ENCODE peak calls at places on chromosome 5, in ten cellular contexts. B, U, P, N, C, Z, R, E, T and S are unnamed samples.

GRCh38 chr5:128538249-128539037 is 398 bp upstream of the FBN2 start:
- DNase-seq in B (peak), C (no peak), U (peak), E (peak), T (peak), P (peak), N (no peak), R (no peak), Z (no peak), S (peak)

GRCh38 chr5:129382921-129383672 is 77.0 kb upstream of the ADAMTS19 start:
- DNase-seq in N (no peak), R (no peak), P (no peak), B (peak), Z (no peak), C (no peak), E (no peak), T (no peak), U (no peak), S (no peak)

GRCh38 chr5:59711316-59711715 is 182.2 kb downstream of the PDE4D start:
- DNase-seq in Z (no peak), N (no peak), C (no peak), T (no peak), E (no peak), P (no peak), R (no peak), U (no peak), B (no peak), S (no peak)

GRCh38 chr5:155826947-155827815 is 499.8 kb upstream of the SGCD start:
- DNase-seq in Z (no peak), N (no peak), C (no peak), T (no peak), U (no peak), P (no peak), R (no peak), E (no peak), B (no peak), S (no peak)

GRCh38 chr5:177096162-177097015 is 9.7 kb downstream of the FGFR4 start:
- DNase-seq in U (no peak), R (no peak), C (no peak), N (no peak), E (no peak), Z (no peak), P (no peak), B (no peak), T (no peak), S (peak)

GRCh38 chr5:145668714-145669113 is 166.4 kb downstream of the PRELID2 start:
- DNase-seq in R (no peak), C (no peak), T (no peak), P (no peak), N (no peak), U (no peak), E (no peak), Z (no peak), B (no peak), S (no peak)

GRCh38 chr5:139178948-139179347 is 19.2 kb downstream of the SIL1 start:
- DNase-seq in R (no peak), Z (no peak), P (no peak), C (no peak), N (no peak), E (peak), B (no peak), U (peak), T (no peak), S (peak)

GRCh38 chr5:52801329-52801728 is 13.6 kb downstream of the ITGA1 start:
- DNase-seq in P (no peak), C (no peak), T (no peak), B (no peak), E (no peak), U (no peak), R (peak), Z (no peak), N (no peak), S (no peak)

GRCh38 chr5:155633338-155633957 is 619.9 kb downstream of the KIF4B start:
- DNase-seq in N (no peak), B (no peak), C (no peak), U (no peak), P (no peak), E (no peak), T (no peak), Z (no peak), R (no peak), S (no peak)

GRCh38 chr5:56814361-56814962 is 887 bp upstream of the MAP3K1 start:
- DNase-seq in N (peak), C (peak), Z (no peak), P (peak), R (peak), E (no peak), T (peak), B (no peak), U (peak), S (no peak)